ENCODE peak calls at places on chromosomes 6 and 20, in nine cellular contexts. R, M, S, L, F, N, E, U and K are unnamed samples.
A peak's percentile ranks its signal among the peaks of the same experiment; 100 is the strongest.

GRCh38 chr6:144559865-144560603 is 274.9 kb downstream of the UTRN start:
- DNase-seq in F (peak; percentile 76), E (no peak), U (peak; percentile 49), R (no peak), M (peak; percentile 40), S (peak; percentile 8), N (no peak), L (no peak), K (peak; percentile 60)

GRCh38 chr20:31719644-31720485 is 2.8 kb downstream of the BCL2L1 start:
- DNase-seq in F (no peak), E (no peak), L (peak; percentile 53), R (peak; percentile 64), S (no peak), M (no peak), U (no peak), N (no peak), K (no peak)

GRCh38 chr6:157222201-157222981 is 100.9 kb downstream of the TMEM242 start:
- DNase-seq in R (peak; percentile 37), F (no peak), E (peak; percentile 19), N (no peak), U (no peak), S (no peak), L (no peak), M (no peak), K (no peak)

GRCh38 chr6:21593927-21594421 is 423 bp downstream of the SOX4 start:
- DNase-seq in S (peak; percentile 82), M (no peak), F (no peak), E (peak; percentile 41), L (peak; percentile 70), R (no peak), N (peak; percentile 32), U (no peak), K (peak; percentile 29)

GRCh38 chr6:3489032-3489757 is 32.3 kb upstream of the SLC22A23 start:
- DNase-seq in L (no peak), S (peak; percentile 80), F (no peak), M (no peak), N (peak; percentile 12), R (peak; percentile 88), U (no peak), E (no peak), K (no peak)

GRCh38 chr6:1625926-1626413 is 16.3 kb downstream of the FOXC1 start:
- DNase-seq in S (no peak), E (no peak), F (no peak), R (no peak), M (no peak), U (no peak), L (no peak), N (no peak), K (no peak)

GRCh38 chr6:36976005-36976261 is 10.1 kb downstream of the MTCH1 start:
- DNase-seq in F (no peak), E (no peak), L (no peak), R (no peak), M (no peak), N (no peak), S (no peak), U (no peak), K (no peak)

GRCh38 chr6:337782-338464 is 45.6 kb downstream of the DUSP22 start:
- DNase-seq in U (no peak), R (no peak), F (no peak), E (no peak), N (no peak), L (no peak), M (no peak), S (no peak), K (no peak)

GRCh38 chr6:132726608-132726975 is 12.7 kb upstream of the VNN1 start:
- DNase-seq in U (no peak), L (no peak), R (no peak), E (no peak), M (no peak), S (no peak), F (no peak), N (no peak), K (no peak)

GRCh38 chr20:19617256-19617655 is 140.8 kb upstream of the RIN2 start:
- DNase-seq in R (peak; percentile 63), N (no peak), F (no peak), U (no peak), M (no peak), S (no peak), E (no peak), L (no peak), K (no peak)

GRCh38 chr6:128246472-128246871 is 273.9 kb downstream of the PTPRK start:
- DNase-seq in L (peak; percentile 52), M (no peak), E (no peak), R (no peak), U (no peak), F (no peak), N (no peak), S (no peak), K (no peak)

GRCh38 chr6:167420858-167421766 is 96.2 kb downstream of the TTLL2 start:
- DNase-seq in L (no peak), S (no peak), U (no peak), N (no peak), M (no peak), E (no peak), R (no peak), F (no peak), K (no peak)

GRCh38 chr6:42369568-42369967 is 82.2 kb downstream of the TRERF1 start:
- DNase-seq in S (no peak), L (no peak), R (no peak), M (no peak), F (no peak), N (no peak), U (no peak), E (no peak), K (no peak)

GRCh38 chr6:28977351-28978136 is 27.6 kb downstream of the ZNF311 start:
- DNase-seq in E (no peak), M (peak; percentile 31), N (no peak), L (peak; percentile 51), U (no peak), S (peak; percentile 78), R (peak; percentile 79), F (no peak), K (peak; percentile 12)

GRCh38 chr6:127190552-127190951 is 72.1 kb downstream of the RSPO3 start:
- DNase-seq in N (no peak), S (peak; percentile 80), U (no peak), E (no peak), L (peak; percentile 36), F (no peak), M (peak; percentile 54), R (no peak), K (no peak)

GRCh38 chr6:50936277-50936681 is 117.6 kb downstream of the TFAP2B start:
- DNase-seq in U (no peak), N (no peak), S (no peak), L (peak; percentile 31), M (no peak), E (no peak), F (no peak), R (no peak), K (no peak)

GRCh38 chr20:20665200-20665599 is 47.2 kb downstream of the RALGAPA2 start:
- DNase-seq in N (no peak), R (no peak), M (no peak), S (no peak), U (no peak), L (no peak), F (no peak), E (no peak), K (no peak)

GRCh38 chr6:160004018-160004417 is 35.1 kb downstream of the IGF2R start:
- DNase-seq in N (no peak), M (no peak), E (no peak), L (no peak), U (no peak), S (no peak), R (no peak), F (no peak), K (no peak)
- H3K9me3 ChIP-seq in N (no peaks in the 10 kb centered on the region), M (no peaks in the 10 kb centered on the region), E (no peaks in the 10 kb centered on the region), L (no peaks in the 10 kb centered on the region), U (no peaks in the 10 kb centered on the region), S (no peaks in the 10 kb centered on the region), R (no peaks in the 10 kb centered on the region), F (no peaks in the 10 kb centered on the region), K (no peaks in the 10 kb centered on the region)

GRCh38 chr6:44248579-44248978 is 1.7 kb downstream of the HSP90AB1 start:
- DNase-seq in E (no peak), S (no peak), M (no peak), L (no peak), N (no peak), R (no peak), F (no peak), U (no peak), K (no peak)
- H3K4me1 ChIP-seq in E (peaks cover 50% of the 10 kb centered on the region), S (peaks cover 19% of the 10 kb centered on the region), M (peaks cover 13% of the 10 kb centered on the region), L (peaks cover 31% of the 10 kb centered on the region), N (peaks cover 64% of the 10 kb centered on the region), R (no peaks in the 10 kb centered on the region), F (peaks cover 33% of the 10 kb centered on the region), U (peaks cover 23% of the 10 kb centered on the region), K (peaks cover 15% of the 10 kb centered on the region)

DNA sequence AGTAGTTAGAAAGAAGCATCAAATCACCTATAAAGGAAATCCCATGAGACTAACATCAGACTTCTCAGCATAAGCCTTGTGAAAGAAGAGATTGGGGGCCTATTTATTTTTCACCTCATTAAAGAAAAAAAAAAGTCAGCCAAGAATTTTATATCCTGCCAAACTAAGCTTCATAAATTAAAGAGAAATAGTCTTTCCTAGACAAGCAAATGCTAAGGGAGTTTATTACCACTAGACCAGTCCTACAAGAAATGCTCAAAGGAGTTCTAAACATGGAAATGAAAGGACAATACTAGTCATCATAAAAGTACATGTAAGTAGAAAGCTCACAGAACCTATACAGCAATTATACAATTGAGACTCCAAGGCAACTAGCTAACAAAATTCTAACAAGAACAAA is 96.5 kb upstream of the OLIG3 start:
- DNase-seq in E (no peak), N (no peak), R (no peak), S (no peak), U (no peak), L (no peak), F (no peak), M (no peak), K (no peak)
- H3K9me3 ChIP-seq in E (no peaks in the 10 kb centered on the region), N (no peaks in the 10 kb centered on the region), R (no peaks in the 10 kb centered on the region), S (no peaks in the 10 kb centered on the region), U (no peaks in the 10 kb centered on the region), L (peaks cover 3% of the 10 kb centered on the region), F (no peaks in the 10 kb centered on the region), M (peaks cover 33% of the 10 kb centered on the region), K (no peaks in the 10 kb centered on the region)

DNA sequence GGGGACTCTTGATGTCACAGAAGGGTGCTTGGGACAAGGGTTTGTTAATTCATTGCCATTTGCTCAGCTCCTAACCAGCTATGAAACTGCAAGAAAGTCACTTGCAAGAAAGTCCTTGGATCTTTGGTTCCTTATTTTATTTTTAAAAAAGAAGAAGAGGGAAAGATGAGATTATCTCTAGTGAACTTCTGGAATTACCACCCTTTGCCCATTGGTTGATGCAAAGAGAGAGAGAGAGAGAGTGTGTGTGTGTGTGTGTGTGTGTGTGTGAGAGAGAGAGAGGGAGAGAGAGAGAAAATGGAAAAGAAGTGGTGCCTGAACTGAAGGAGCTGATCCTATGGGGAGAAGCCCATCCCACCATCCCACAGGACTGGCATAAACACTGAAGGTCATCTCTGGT is 4.7 kb upstream of the SFT2D1 start:
- DNase-seq in F (no peak), M (no peak), L (no peak), E (no peak), U (no peak), R (no peak), N (no peak), S (no peak), K (no peak)
- H3K4me1 ChIP-seq in F (peaks cover 9% of the 10 kb centered on the region), M (no peaks in the 10 kb centered on the region), L (peaks cover 8% of the 10 kb centered on the region), E (peaks cover 18% of the 10 kb centered on the region), U (peaks cover 7% of the 10 kb centered on the region), R (no peaks in the 10 kb centered on the region), N (peaks cover 11% of the 10 kb centered on the region), S (no peaks in the 10 kb centered on the region), K (peaks cover 5% of the 10 kb centered on the region)